ENCODE peak calls at places on chromosomes 12 and 14, in nine cellular contexts. A, G, F, M, H, U, L, Q and E are unnamed samples.
A peak's percentile ranks its signal among the peaks of the same experiment; 100 is the strongest.

GRCh38 chr12:68245071-68246021 is 8.1 kb downstream of the IL22 start:
- DNase-seq in H (no peak), M (no peak), G (no peak), U (no peak), A (no peak), Q (no peak), F (no peak), L (no peak), E (no peak)

GRCh38 chr12:87280356-87280755 is 748.8 kb downstream of the C12orf50 start:
- DNase-seq in G (no peak), L (no peak), H (no peak), U (no peak), M (no peak), Q (no peak), F (no peak), A (no peak), E (no peak)

GRCh38 chr12:38823314-38823713 is 82.1 kb downstream of the CPNE8 start:
- DNase-seq in F (no peak), Q (no peak), U (no peak), L (no peak), H (no peak), M (no peak), A (no peak), G (no peak), E (no peak)

GRCh38 chr14:100620437-100621100 is 33.4 kb upstream of the BEGAIN start:
- DNase-seq in F (no peak), A (no peak), G (no peak), U (no peak), Q (no peak), M (no peak), H (no peak), L (no peak), E (peak; percentile 23)

GRCh38 chr12:71958457-71958856 is 19.8 kb downstream of the TPH2 start:
- DNase-seq in A (no peak), F (no peak), U (no peak), Q (no peak), M (no peak), L (no peak), H (no peak), G (no peak), E (no peak)

GRCh38 chr12:70609203-70609602 is 28.0 kb downstream of the PTPRB start:
- DNase-seq in Q (no peak), H (no peak), M (no peak), A (no peak), L (no peak), U (no peak), F (no peak), G (no peak), E (peak; percentile 65)

GRCh38 chr14:94113073-94113472 is 2.5 kb downstream of the IFI27 start:
- DNase-seq in G (no peak), Q (no peak), H (no peak), F (no peak), L (no peak), U (no peak), A (no peak), M (no peak), E (peak; percentile 12)

GRCh38 chr14:63342381-63342780 is 23.6 kb upstream of the GPHB5 start:
- DNase-seq in L (no peak), F (no peak), U (no peak), M (no peak), G (no peak), Q (no peak), H (no peak), A (no peak), E (no peak)

GRCh38 chr14:89349196-89350008 is 67.6 kb downstream of the FOXN3 start:
- DNase-seq in F (peak; percentile 87), H (no peak), Q (no peak), L (peak; percentile 86), G (no peak), M (peak; percentile 94), A (no peak), U (no peak), E (peak; percentile 73)

GRCh38 chr12:70609739-70610491 is 27.3 kb downstream of the PTPRB start:
- DNase-seq in G (no peak), Q (no peak), A (peak; percentile 70), H (peak; percentile 32), F (peak; percentile 66), L (no peak), M (peak; percentile 58), U (no peak), E (peak; percentile 84)

GRCh38 chr14:36028218-36028617 is 148.3 kb downstream of the PTCSC3 start:
- DNase-seq in U (no peak), Q (no peak), F (no peak), H (no peak), A (no peak), M (peak; percentile 69), L (no peak), G (no peak), E (no peak)

GRCh38 chr12:17866802-17867201 is 223.2 kb downstream of the RERGL start:
- DNase-seq in U (no peak), L (no peak), A (no peak), G (no peak), Q (no peak), M (no peak), F (no peak), H (no peak), E (no peak)

GRCh38 chr14:39988939-39989338 is 556.7 kb upstream of the FBXO33 start:
- DNase-seq in Q (no peak), G (no peak), F (no peak), M (peak; percentile 76), H (no peak), L (no peak), U (no peak), A (no peak), E (no peak)

GRCh38 chr14:54627718-54628345 is 60.9 kb downstream of the SAMD4A start:
- DNase-seq in F (peak; percentile 70), U (no peak), A (peak; percentile 48), H (peak; percentile 72), G (peak; percentile 12), L (no peak), M (peak; percentile 70), Q (peak; percentile 19), E (no peak)

GRCh38 chr14:20143911-20144310 is 5.3 kb downstream of the OR4N5 start:
- DNase-seq in L (no peak), Q (no peak), M (peak; percentile 1), U (no peak), G (no peak), H (no peak), A (no peak), F (no peak), E (no peak)

GRCh38 chr14:23052182-23052623 is 5.1 kb downstream of the CDH24 start:
- DNase-seq in U (no peak), Q (no peak), F (peak; percentile 50), H (no peak), M (peak; percentile 61), L (no peak), G (no peak), A (no peak), E (peak; percentile 83)

GRCh38 chr12:59874781-59875180 is 279.0 kb downstream of the SLC16A7 start:
- DNase-seq in M (peak; percentile 78), L (no peak), Q (no peak), U (no peak), F (no peak), H (no peak), A (no peak), G (no peak), E (peak; percentile 54)

GRCh38 chr12:131591136-131591535 is 119.8 kb upstream of the SFSWAP start:
- DNase-seq in U (no peak), Q (no peak), H (no peak), L (no peak), A (no peak), M (no peak), F (no peak), G (no peak), E (no peak)

GRCh38 chr14:98701377-98701776 is 570.6 kb downstream of the BCL11B start:
- DNase-seq in U (no peak), F (no peak), H (no peak), L (no peak), M (no peak), A (no peak), G (no peak), Q (no peak), E (no peak)

GRCh38 chr14:104395276-104395675 is 184.3 kb upstream of the C14orf180 start:
- DNase-seq in H (no peak), Q (no peak), F (no peak), L (no peak), U (no peak), A (no peak), M (no peak), G (no peak), E (peak; percentile 69)

GRCh38 chr12:13044002-13044858 is at the start of gene FAM234B:
- DNase-seq in Q (peak; percentile 54), H (peak; percentile 86), G (peak; percentile 51), M (peak; percentile 84), A (peak; percentile 92), L (peak; percentile 48), F (peak; percentile 90), U (peak; percentile 59), E (peak; percentile 95)